ENCODE peak calls at places on chromosomes 3 and 15, in seven cellular contexts. Z is GM12878, V is cardiac muscle cell, O is psoas muscle, H is CD14-positive monocyte, T is GM06990, C is right lobe of liver. R is an unnamed sample.

GRCh38 chr3:154182322-154182922 is 61.2 kb downstream of the ARHGEF26 start:
- DNase-seq in V (no peak), C (no peak), O (no peak), H (no peak), Z (no peak), T (no peak), R (no peak)

GRCh38 chr3:141271279-141272033 is 39.8 kb downstream of the PXYLP1 start:
- DNase-seq in Z (no peak), C (no peak), H (no peak), T (no peak), V (no peak), O (no peak), R (no peak)

GRCh38 chr3:100766069-100766468 is 56.8 kb downstream of the TFG start:
- DNase-seq in H (no peak), V (no peak), C (no peak), O (no peak), Z (no peak), T (no peak), R (no peak)

GRCh38 chr3:65953881-65954733 is 84.6 kb downstream of the MAGI1 start:
- DNase-seq in T (no peak), Z (no peak), V (no peak), O (no peak), C (peak; percentile 84), H (no peak), R (no peak)

GRCh38 chr15:85622432-85622831 is 172.3 kb downstream of the KLHL25 start:
- DNase-seq in T (no peak), V (no peak), Z (no peak), O (no peak), H (no peak), C (no peak), R (no peak)

GRCh38 chr3:142022381-142022780 is 127.0 kb downstream of the TFDP2 start:
- DNase-seq in T (no peak), H (no peak), Z (peak; percentile 45), O (no peak), C (no peak), V (no peak), R (no peak)

GRCh38 chr15:55823191-55823670 is 80.3 kb upstream of the PRTG start:
- DNase-seq in V (no peak), Z (no peak), H (no peak), C (no peak), T (no peak), O (no peak), R (no peak)

GRCh38 chr15:58224068-58224467 is 85.9 kb downstream of the AQP9 start:
- DNase-seq in H (no peak), C (no peak), O (peak; percentile 27), T (no peak), V (no peak), Z (no peak), R (no peak)

GRCh38 chr3:29384640-29385039 is 103.8 kb downstream of the RBMS3 start:
- DNase-seq in C (no peak), Z (no peak), H (no peak), O (peak; percentile 30), V (peak; percentile 34), T (no peak), R (no peak)

GRCh38 chr3:26920579-26920978 is 298.0 kb downstream of the LRRC3B start:
- DNase-seq in H (no peak), T (no peak), C (no peak), O (no peak), V (no peak), Z (no peak), R (no peak)

GRCh38 chr3:13197795-13198194 is 124.6 kb upstream of the IQSEC1 start:
- DNase-seq in H (no peak), C (peak; percentile 51), Z (no peak), O (no peak), V (no peak), T (no peak), R (peak; percentile 80)

GRCh38 chr3:148379763-148380162 is 317.9 kb upstream of the AGTR1 start:
- DNase-seq in O (no peak), H (no peak), T (no peak), V (peak; percentile 67), C (no peak), Z (no peak), R (no peak)

GRCh38 chr3:62007036-62007435 is 366.3 kb downstream of the FEZF2 start:
- DNase-seq in V (no peak), T (no peak), O (no peak), Z (no peak), C (no peak), H (no peak), R (no peak)

GRCh38 chr15:43775411-43775965 is 1.3 kb downstream of the ELL3 start:
- DNase-seq in T (no peak), O (peak; percentile 33), Z (no peak), V (peak; percentile 51), C (peak; percentile 54), H (no peak), R (no peak)

GRCh38 chr15:36334059-36334458 is 245.4 kb upstream of the CDIN1 start:
- DNase-seq in H (no peak), V (peak; percentile 39), C (no peak), T (no peak), O (no peak), Z (no peak), R (no peak)

GRCh38 chr15:73873889-73874511 is 636 bp downstream of the TBC1D21 start:
- DNase-seq in O (no peak), H (no peak), C (no peak), V (peak; percentile 63), T (no peak), Z (no peak), R (no peak)
- TF ChIP-seq CTCF in O (peak; percentile 62), H (peak; percentile 77), C (peak; percentile 77), V (peak; percentile 66), T (peak; percentile 57), Z (peak; percentile 62), R (peak; percentile 88)

GRCh38 chr15:74820056-74820455 is 6.4 kb upstream of the CPLX3 start:
- DNase-seq in V (no peak), Z (no peak), T (no peak), C (no peak), O (no peak), H (no peak), R (no peak)

GRCh38 chr15:74822233-74822632 is 4.2 kb upstream of the CPLX3 start:
- DNase-seq in H (no peak), T (no peak), O (no peak), C (no peak), Z (no peak), V (no peak), R (no peak)

GRCh38 chr15:74823324-74823723 is 3.1 kb upstream of the CPLX3 start:
- DNase-seq in H (no peak), T (no peak), C (no peak), Z (no peak), V (no peak), O (no peak), R (no peak)

GRCh38 chr15:74821790-74822158 is 4.7 kb upstream of the CPLX3 start:
- DNase-seq in Z (no peak), H (no peak), O (no peak), T (no peak), V (no peak), C (no peak), R (no peak)

GRCh38 chr15:74821091-74821789 is 5.2 kb upstream of the CPLX3 start:
- DNase-seq in V (peak; percentile 28), Z (peak; percentile 45), O (no peak), H (peak; percentile 74), C (peak; percentile 12), T (peak; percentile 72), R (no peak)
- TF ChIP-seq CTCF in V (no peak), Z (no peak), O (no peak), H (no peak), C (no peak), T (peak; percentile 24), R (no peak)

DNA sequence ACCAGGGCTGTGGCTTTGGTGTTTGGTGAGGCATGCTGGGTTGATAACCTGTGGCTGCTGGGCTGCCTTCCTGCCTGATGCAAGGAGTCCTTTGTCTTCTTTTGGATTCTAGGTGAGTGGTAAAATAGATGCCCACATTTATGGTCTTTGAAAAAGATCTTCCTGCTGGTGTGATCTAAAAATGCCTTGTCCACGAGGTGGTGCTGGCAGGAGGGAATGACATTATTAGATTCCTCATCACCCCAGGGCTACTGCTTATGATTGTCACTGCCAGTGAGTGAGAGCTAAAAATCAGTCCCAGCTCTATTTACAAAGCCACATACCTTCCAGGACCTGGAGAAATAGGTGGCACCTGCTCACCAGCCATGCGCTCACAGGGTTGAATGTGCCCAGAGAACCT is 355.5 kb upstream of the ROPN1 start:
- DNase-seq in Z (no peak), T (no peak), O (no peak), H (no peak), V (no peak), C (no peak), R (no peak)
- TF ChIP-seq CTCF in Z (no peak), T (no peak), O (no peak), H (no peak), V (no peak), C (no peak), R (peak; percentile 41)

GRCh38 chr15:59918994-59919951 is 84.8 kb upstream of the FOXB1 start:
- DNase-seq in H (no peak), O (no peak), Z (peak; percentile 57), V (no peak), C (no peak), T (peak; percentile 64), R (no peak)

GRCh38 chr15:59923508-59923907 is 80.6 kb upstream of the FOXB1 start:
- DNase-seq in C (no peak), T (no peak), Z (no peak), O (no peak), H (no peak), V (no peak), R (no peak)

GRCh38 chr15:59917504-59918157 is 86.5 kb upstream of the FOXB1 start:
- DNase-seq in H (no peak), Z (peak; percentile 8), T (no peak), O (peak; percentile 14), C (peak; percentile 64), V (peak; percentile 82), R (no peak)
- TF ChIP-seq CTCF in H (peak; percentile 20), Z (peak; percentile 73), T (peak; percentile 74), O (peak; percentile 31), C (peak; percentile 74), V (peak; percentile 62), R (peak; percentile 76)

GRCh38 chr3:129992781-129993180 is 18.3 kb downstream of the TRH start:
- DNase-seq in C (no peak), H (no peak), O (no peak), T (no peak), V (peak; percentile 45), Z (no peak), R (no peak)
- TF ChIP-seq CTCF in C (peak; percentile 21), H (no peak), O (no peak), T (peak; percentile 33), V (peak; percentile 53), Z (no peak), R (peak; percentile 67)

GRCh38 chr3:78165876-78166275 is 1126.0 kb downstream of the ROBO2 start:
- DNase-seq in T (no peak), H (no peak), O (no peak), V (no peak), C (no peak), Z (no peak), R (no peak)
- TF ChIP-seq CTCF in T (no peak), H (no peak), O (peak; percentile 10), V (no peak), C (no peak), Z (no peak), R (peak; percentile 77)